ENCODE peak calls at places on chromosomes 6 and 20, in five cellular contexts. N, K, L, B and V are unnamed samples.

GRCh38 chr20:49990310-49990720 is 7.5 kb downstream of the SNAI1 start:
- DNase-seq in N (no peak), K (no peak), L (no peak), B (no peak), V (no peak)

GRCh38 chr6:135008941-135009290 is 45.7 kb downstream of the HBS1L start:
- DNase-seq in N (no peak), K (no peak), L (no peak), B (no peak), V (no peak)

GRCh38 chr6:22141271-22141745 is 155.5 kb downstream of the PRL start:
- DNase-seq in N (no peak), K (no peak), L (no peak), B (no peak), V (no peak)

GRCh38 chr6:4489538-4489937 is 286.7 kb upstream of the CDYL start:
- DNase-seq in N (no peak), K (no peak), L (no peak), B (no peak), V (no peak)

GRCh38 chr6:139940741-139941712 is 566.6 kb upstream of the CITED2 start:
- DNase-seq in N (no peak), K (no peak), L (no peak), B (no peak), V (peak; percentile 25)

GRCh38 chr20:45111799-45112471 is 3.0 kb downstream of the WFDC5 start:
- DNase-seq in N (no peak), K (no peak), L (peak; percentile 54), B (no peak), V (no peak)

GRCh38 chr6:43873806-43874714 is 104.0 kb downstream of the VEGFA start:
- DNase-seq in N (no peak), K (no peak), L (no peak), B (no peak), V (no peak)

GRCh38 chr6:10531513-10531912 is 10.4 kb downstream of the GCNT2 start:
- DNase-seq in N (no peak), K (no peak), L (no peak), B (no peak), V (no peak)

GRCh38 chr6:142802124-142802523 is 142.9 kb downstream of the HIVEP2 start:
- DNase-seq in N (no peak), K (peak; percentile 23), L (no peak), B (peak; percentile 94), V (peak; percentile 98)

GRCh38 chr20:33740189-33740588 is 8.4 kb downstream of the ZNF341 start:
- DNase-seq in N (no peak), K (no peak), L (no peak), B (no peak), V (no peak)
- H3K4me3 ChIP-seq in N (no peak overlapping the region), K (no peak overlapping the region), L (no peak overlapping the region), B (no peak overlapping the region), V (no peak overlapping the region)

GRCh38 chr6:148179786-148180185 is 162.9 kb upstream of the SASH1 start:
- DNase-seq in N (no peak), K (no peak), L (peak; percentile 44), B (no peak), V (peak; percentile 17)
- TF ChIP-seq CTCF in N (peak; percentile 53), K (peak; percentile 26), L (peak; percentile 82), B (peak; percentile 66), V (peak; percentile 62)

GRCh38 chr6:52089758-52090348 is 2.4 kb upstream of the PKHD1 start:
- DNase-seq in N (no peak), K (no peak), L (no peak), B (no peak), V (peak; percentile 78)

DNA sequence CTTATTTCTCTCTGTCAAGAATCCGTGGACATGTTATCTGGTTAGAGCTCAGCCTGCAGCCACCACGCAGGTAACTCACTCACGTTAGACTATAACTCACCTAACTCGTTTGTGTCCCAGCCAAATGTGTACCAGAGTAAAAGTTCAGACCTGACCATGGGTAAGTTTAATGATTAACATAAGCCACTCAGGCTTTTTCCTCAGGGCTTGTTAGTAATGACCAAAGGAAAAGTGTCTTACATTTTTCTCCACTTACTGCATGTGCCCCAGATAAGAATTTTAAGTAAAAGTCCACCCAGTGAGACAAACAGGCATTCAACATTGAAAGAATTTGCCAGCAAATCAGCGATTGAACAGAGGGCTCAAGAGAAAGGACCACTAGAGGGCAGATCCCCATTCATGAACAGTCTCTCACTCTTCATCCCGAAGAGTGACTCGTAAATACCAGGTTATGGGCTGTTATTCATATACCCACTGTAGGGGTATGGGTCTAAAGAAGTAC is at the start of gene PKHD1:
- DNase-seq in N (no peak), K (no peak), L (peak; percentile 17), B (no peak), V (peak; percentile 54)
- H3K4me3 ChIP-seq in N (no peak within 1 kb of the TSS), K (no peak within 1 kb of the TSS), L (no peak within 1 kb of the TSS), B (no peak within 1 kb of the TSS), V (no peak within 1 kb of the TSS)

DNA sequence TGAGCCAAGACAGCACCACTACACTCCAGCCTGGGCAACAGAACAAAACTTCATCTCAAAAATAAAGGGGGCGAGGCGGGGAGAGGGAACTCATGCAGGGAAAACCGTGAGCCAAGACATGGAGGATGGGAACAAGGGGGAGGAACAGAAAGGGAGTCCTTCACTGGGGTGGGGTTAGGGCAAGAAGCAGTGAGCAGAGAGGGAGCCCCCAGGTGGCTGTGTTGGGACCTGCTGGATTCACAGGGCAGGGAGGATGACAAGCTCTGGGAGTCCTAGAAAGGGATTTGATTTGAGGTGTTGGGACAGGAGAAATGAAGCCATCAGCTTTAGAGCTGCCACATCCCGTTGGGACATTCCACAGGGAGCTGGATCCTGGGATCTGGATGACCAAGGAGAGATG is 90.6 kb upstream of the TOP1 start:
- DNase-seq in N (no peak), K (no peak), L (peak; percentile 34), B (no peak), V (no peak)
- TF ChIP-seq CTCF in N (no peak), K (no peak), L (peak; percentile 56), B (no peak), V (no peak)

DNA sequence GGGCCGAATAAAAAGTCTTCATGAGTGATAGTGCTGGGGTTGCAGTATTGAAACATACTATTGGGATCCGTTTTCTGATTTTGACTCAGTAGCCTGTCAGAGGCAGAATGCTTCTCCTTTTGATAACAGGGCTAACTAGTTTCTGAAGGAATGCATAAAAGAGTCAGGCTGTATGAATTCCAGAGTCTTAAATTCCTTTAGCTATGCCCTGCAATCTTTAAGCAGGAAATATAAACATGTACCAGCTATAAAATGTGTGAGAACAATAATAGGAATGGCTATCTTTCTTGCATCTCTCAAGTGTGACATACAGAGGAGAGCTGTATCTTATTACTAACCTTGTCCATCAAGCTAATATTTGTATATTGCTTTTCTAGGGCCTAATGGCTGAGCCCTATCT is 917.1 kb downstream of the KIF16B start:
- DNase-seq in N (no peak), K (no peak), L (no peak), B (no peak), V (no peak)
- H3K4me3 ChIP-seq in N (no peak overlapping the region), K (no peak overlapping the region), L (no peak overlapping the region), B (no peak overlapping the region), V (no peak overlapping the region)

DNA sequence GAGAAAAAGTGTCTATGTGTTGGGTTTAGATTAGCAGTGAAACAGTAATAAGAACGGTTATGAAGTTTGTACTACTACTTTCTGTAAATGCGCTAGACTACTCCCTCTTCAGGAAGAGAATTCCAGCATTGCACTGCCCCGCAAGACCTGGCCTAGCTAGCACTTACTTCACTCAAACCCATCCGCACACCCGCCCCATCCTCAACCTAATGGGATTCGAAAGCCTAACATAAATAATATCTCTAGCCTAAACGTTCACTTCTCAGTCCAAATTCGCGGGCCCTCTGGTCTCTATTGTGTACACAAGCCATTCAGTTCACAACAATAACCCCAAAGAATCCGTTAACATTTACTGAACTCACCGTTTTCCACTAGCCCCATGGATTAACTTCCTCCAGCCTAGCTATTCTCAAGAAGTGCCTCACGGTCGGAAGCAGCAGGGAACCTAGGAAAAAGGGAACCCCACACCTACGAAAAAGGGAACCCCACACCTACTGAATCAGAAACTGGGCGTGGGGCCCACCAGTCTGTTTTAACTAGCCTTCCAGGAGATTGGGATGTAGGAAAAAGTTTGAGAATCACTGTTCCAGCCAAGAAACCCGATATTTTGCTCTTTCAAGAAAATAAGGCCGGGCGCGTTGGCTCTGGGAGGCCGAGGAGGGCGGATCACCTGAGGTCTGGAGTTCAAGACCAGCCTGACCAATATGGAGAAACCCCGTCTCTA is 45.4 kb upstream of the BTN3A2 start:
- DNase-seq in N (no peak), K (no peak), L (peak; percentile 72), B (no peak), V (no peak)
- TF ChIP-seq CTCF in N (no peak), K (no peak), L (peak; percentile 58), B (no peak), V (no peak)

DNA sequence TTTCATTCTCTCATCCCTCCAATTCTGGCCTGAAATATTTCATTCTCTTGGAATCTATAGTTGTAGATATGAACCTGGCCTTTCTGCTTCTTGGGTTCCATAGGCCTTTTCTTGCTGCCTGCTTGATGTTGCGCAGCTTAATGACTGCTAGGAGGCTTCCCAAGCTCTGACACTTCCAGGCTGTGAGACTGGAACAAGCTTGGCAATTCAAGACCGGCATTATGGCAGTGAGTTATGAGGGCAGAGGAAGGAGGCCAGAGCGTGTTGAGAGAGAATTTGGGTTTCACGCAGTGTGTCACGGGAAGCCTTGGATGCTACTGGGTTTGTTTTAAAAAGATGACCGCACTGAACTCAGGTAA is 948 bp upstream of the DNAJC5 start:
- DNase-seq in N (no peak), K (no peak), L (no peak), B (no peak), V (no peak)
- H3K4me3 ChIP-seq in N (no peak overlapping the region), K (peak overlapping the region; percentile 50), L (peak overlapping the region; percentile 61), B (peak overlapping the region; percentile 72), V (peak overlapping the region; percentile 58)

GRCh38 chr6:166904101-166904746 is 52.1 kb downstream of the RNASET2 start:
- DNase-seq in N (no peak), K (no peak), L (no peak), B (no peak), V (no peak)
- TF ChIP-seq CTCF in N (no peak), K (no peak), L (no peak), B (no peak), V (no peak)

GRCh38 chr6:104969108-104969507 is 12.2 kb downstream of the LIN28B start:
- DNase-seq in N (no peak), K (no peak), L (no peak), B (no peak), V (no peak)
- H3K4me3 ChIP-seq in N (no peak overlapping the region), K (no peak overlapping the region), L (no peak overlapping the region), B (no peak overlapping the region), V (no peak overlapping the region)